ENCODE peak calls at places on chromosomes 2 and 18, in four cellular contexts. One of them, this sample, is unnamed.
A peak's percentile ranks its signal among the peaks of the same experiment; 100 is the strongest.

GRCh38 chr2:220673475-220673874 is 898.6 kb downstream of the EPHA4 start:
- DNase-seq in lower lobe of right lung: no peak
- DNase-seq in hepatic stellate cell: no peak
- DNase-seq in RCC 7860: no peak
- DNase-seq in this sample: no peak

GRCh38 chr18:9106094-9106493 is 3.6 kb downstream of the NDUFV2 start:
- DNase-seq in lower lobe of right lung: no peak
- DNase-seq in hepatic stellate cell: no peak
- DNase-seq in RCC 7860: no peak
- DNase-seq in this sample: no peak

GRCh38 chr2:219611866-219612604 is 14.4 kb downstream of the STK11IP start:
- DNase-seq in lower lobe of right lung: no peak
- DNase-seq in hepatic stellate cell: no peak
- DNase-seq in RCC 7860: no peak
- DNase-seq in this sample: no peak

GRCh38 chr2:133652407-133652806 is 84.1 kb upstream of the NCKAP5 start:
- DNase-seq in lower lobe of right lung: no peak
- DNase-seq in hepatic stellate cell: peak; percentile 14
- DNase-seq in RCC 7860: no peak
- DNase-seq in this sample: no peak

GRCh38 chr2:233824373-233824772 is 30.0 kb downstream of the HJURP start:
- DNase-seq in lower lobe of right lung: no peak
- DNase-seq in hepatic stellate cell: no peak
- DNase-seq in RCC 7860: no peak
- DNase-seq in this sample: no peak

GRCh38 chr18:22813648-22814328 is 119.3 kb upstream of the RBBP8 start:
- DNase-seq in lower lobe of right lung: no peak
- DNase-seq in hepatic stellate cell: no peak
- DNase-seq in RCC 7860: peak; percentile 21
- DNase-seq in this sample: no peak

GRCh38 chr18:57435851-57436192 is 648 bp downstream of the ONECUT2 start:
- DNase-seq in lower lobe of right lung: no peak
- DNase-seq in hepatic stellate cell: no peak
- DNase-seq in RCC 7860: no peak
- DNase-seq in this sample: no peak

GRCh38 chr2:240810621-240811020 is 9.4 kb downstream of the KIF1A start:
- DNase-seq in lower lobe of right lung: peak; percentile 24
- DNase-seq in hepatic stellate cell: no peak
- DNase-seq in RCC 7860: no peak
- DNase-seq in this sample: no peak

GRCh38 chr2:196939381-196939780 is 12.9 kb upstream of the PGAP1 start:
- DNase-seq in lower lobe of right lung: no peak
- DNase-seq in hepatic stellate cell: peak; percentile 7
- DNase-seq in RCC 7860: no peak
- DNase-seq in this sample: no peak

GRCh38 chr2:136248242-136248641 is 130.3 kb upstream of the CXCR4 start:
- DNase-seq in lower lobe of right lung: no peak
- DNase-seq in hepatic stellate cell: no peak
- DNase-seq in RCC 7860: no peak
- DNase-seq in this sample: peak; percentile 62

GRCh38 chr2:36951574-36951973 is 14.8 kb downstream of the STRN start:
- DNase-seq in lower lobe of right lung: no peak
- DNase-seq in hepatic stellate cell: no peak
- DNase-seq in RCC 7860: peak; percentile 39
- DNase-seq in this sample: no peak

GRCh38 chr18:24588440-24588839 is 128.0 kb downstream of the HRH4 start:
- DNase-seq in lower lobe of right lung: no peak
- DNase-seq in hepatic stellate cell: no peak
- DNase-seq in RCC 7860: no peak
- DNase-seq in this sample: no peak

GRCh38 chr2:78290581-78291214 is 734.8 kb upstream of the REG3G start:
- DNase-seq in lower lobe of right lung: no peak
- DNase-seq in hepatic stellate cell: no peak
- DNase-seq in RCC 7860: no peak
- DNase-seq in this sample: no peak

GRCh38 chr18:35397976-35398375 is 20.8 kb upstream of the ZNF396 start:
- DNase-seq in lower lobe of right lung: no peak
- DNase-seq in hepatic stellate cell: no peak
- DNase-seq in RCC 7860: no peak
- DNase-seq in this sample: no peak

GRCh38 chr2:60297296-60298010 is 256.0 kb downstream of the BCL11A start:
- DNase-seq in lower lobe of right lung: no peak
- DNase-seq in hepatic stellate cell: no peak
- DNase-seq in RCC 7860: no peak
- DNase-seq in this sample: no peak

GRCh38 chr2:15939854-15940660 is at the start of gene MYCN:
- DNase-seq in lower lobe of right lung: no peak
- DNase-seq in hepatic stellate cell: no peak
- DNase-seq in RCC 7860: no peak
- DNase-seq in this sample: no peak

GRCh38 chr18:25170402-25170801 is 181.6 kb downstream of the ZNF521 start:
- DNase-seq in lower lobe of right lung: no peak
- DNase-seq in hepatic stellate cell: no peak
- DNase-seq in RCC 7860: no peak
- DNase-seq in this sample: no peak

GRCh38 chr18:22488554-22488953 is 70.8 kb upstream of the CTAGE1 start:
- DNase-seq in lower lobe of right lung: no peak
- DNase-seq in hepatic stellate cell: no peak
- DNase-seq in RCC 7860: no peak
- DNase-seq in this sample: no peak

GRCh38 chr2:202695166-202695565 is 60.4 kb downstream of the FAM117B start:
- DNase-seq in lower lobe of right lung: no peak
- DNase-seq in hepatic stellate cell: no peak
- DNase-seq in RCC 7860: no peak
- DNase-seq in this sample: no peak

GRCh38 chr2:45962522-45962921 is 311.0 kb downstream of the PRKCE start:
- DNase-seq in lower lobe of right lung: no peak
- DNase-seq in hepatic stellate cell: peak; percentile 50
- DNase-seq in RCC 7860: peak; percentile 62
- DNase-seq in this sample: no peak

GRCh38 chr2:216690451-216691209 is 4.7 kb downstream of the IGFBP5 start:
- DNase-seq in lower lobe of right lung: no peak
- DNase-seq in hepatic stellate cell: peak; percentile 82
- DNase-seq in RCC 7860: no peak
- DNase-seq in this sample: no peak

GRCh38 chr2:222298311-222299150 is at the start of gene PAX3:
- DNase-seq in lower lobe of right lung: no peak
- DNase-seq in hepatic stellate cell: no peak
- DNase-seq in RCC 7860: no peak
- DNase-seq in this sample: no peak

GRCh38 chr2:189350515-189351209 is 90.6 kb upstream of the WDR75 start:
- DNase-seq in lower lobe of right lung: no peak
- DNase-seq in hepatic stellate cell: peak; percentile 19
- DNase-seq in RCC 7860: peak; percentile 64
- DNase-seq in this sample: no peak

GRCh38 chr2:220353897-220354296 is 726.5 kb downstream of the SLC4A3 start:
- DNase-seq in lower lobe of right lung: no peak
- DNase-seq in hepatic stellate cell: no peak
- DNase-seq in RCC 7860: no peak
- DNase-seq in this sample: no peak

GRCh38 chr2:127577973-127578372 is 42.5 kb downstream of the MYO7B start:
- DNase-seq in lower lobe of right lung: no peak
- DNase-seq in hepatic stellate cell: no peak
- DNase-seq in RCC 7860: no peak
- DNase-seq in this sample: no peak

GRCh38 chr2:215866594-215866993 is 146.8 kb downstream of the MREG start:
- DNase-seq in lower lobe of right lung: no peak
- DNase-seq in hepatic stellate cell: no peak
- DNase-seq in RCC 7860: no peak
- DNase-seq in this sample: no peak

GRCh38 chr2:62789918-62790317 is 84.4 kb downstream of the EHBP1 start:
- DNase-seq in lower lobe of right lung: no peak
- DNase-seq in hepatic stellate cell: no peak
- DNase-seq in RCC 7860: no peak
- DNase-seq in this sample: no peak

GRCh38 chr2:3127279-3127690 is 250.3 kb downstream of the EIPR1 start:
- DNase-seq in lower lobe of right lung: no peak
- DNase-seq in hepatic stellate cell: no peak
- DNase-seq in RCC 7860: no peak
- DNase-seq in this sample: no peak

GRCh38 chr18:61832858-61833257 is 59.9 kb downstream of the RNF152 start:
- DNase-seq in lower lobe of right lung: no peak
- DNase-seq in hepatic stellate cell: no peak
- DNase-seq in RCC 7860: no peak
- DNase-seq in this sample: no peak

GRCh38 chr2:160043265-160043664 is 19.1 kb downstream of the PLA2R1 start:
- DNase-seq in lower lobe of right lung: no peak
- DNase-seq in hepatic stellate cell: no peak
- DNase-seq in RCC 7860: no peak
- DNase-seq in this sample: no peak

GRCh38 chr2:206851511-206851910 is 86.1 kb downstream of the FASTKD2 start:
- DNase-seq in lower lobe of right lung: no peak
- DNase-seq in hepatic stellate cell: no peak
- DNase-seq in RCC 7860: no peak
- DNase-seq in this sample: no peak

GRCh38 chr2:100796499-100797100 is 23.3 kb upstream of the NPAS2 start:
- DNase-seq in lower lobe of right lung: no peak
- DNase-seq in hepatic stellate cell: no peak
- DNase-seq in RCC 7860: no peak
- DNase-seq in this sample: no peak

GRCh38 chr2:182824759-182825143 is 41.7 kb downstream of the FRZB start:
- DNase-seq in lower lobe of right lung: no peak
- DNase-seq in hepatic stellate cell: no peak
- DNase-seq in RCC 7860: no peak
- DNase-seq in this sample: no peak

GRCh38 chr18:39841133-39842041 is 2113.6 kb upstream of the PIK3C3 start:
- DNase-seq in lower lobe of right lung: peak; percentile 51
- DNase-seq in hepatic stellate cell: no peak
- DNase-seq in RCC 7860: no peak
- DNase-seq in this sample: no peak

GRCh38 chr2:191036365-191036764 is 22.4 kb upstream of the STAT1 start:
- DNase-seq in lower lobe of right lung: no peak
- DNase-seq in hepatic stellate cell: no peak
- DNase-seq in RCC 7860: no peak
- DNase-seq in this sample: no peak

GRCh38 chr2:63587814-63588384 is 378 bp downstream of the WDPCP start:
- DNase-seq in lower lobe of right lung: no peak
- DNase-seq in hepatic stellate cell: no peak
- DNase-seq in RCC 7860: no peak
- DNase-seq in this sample: no peak

GRCh38 chr18:70430501-70431173 is 141.8 kb downstream of the SOCS6 start:
- DNase-seq in lower lobe of right lung: no peak
- DNase-seq in hepatic stellate cell: no peak
- DNase-seq in RCC 7860: no peak
- DNase-seq in this sample: no peak

This sample was measured in HS-27A.